ENCODE peak calls at places on chromosome 11, in five cellular contexts. Z, U, W, A and C are unnamed samples.

GRCh38 chr11:131504199-131504949 is 134.0 kb downstream of the NTM start:
- DNase-seq in W (no peak), A (no peak), U (no peak), Z (peak), C (no peak)

GRCh38 chr11:13140028-13140870 is 131.1 kb downstream of the RASSF10 start:
- DNase-seq in A (no peak), W (no peak), Z (peak), U (peak), C (no peak)

GRCh38 chr11:134742956-134743808 is 331.1 kb upstream of the B3GAT1 start:
- DNase-seq in Z (no peak), A (no peak), W (no peak), U (no peak), C (peak)

GRCh38 chr11:45209904-45210699 is 63.7 kb downstream of the PRDM11 start:
- DNase-seq in W (no peak), A (no peak), U (peak), Z (peak), C (peak)

GRCh38 chr11:116460156-116460965 is 312.4 kb downstream of the BUD13 start:
- DNase-seq in U (no peak), A (no peak), Z (no peak), W (no peak), C (no peak)

GRCh38 chr11:121630041-121630440 is 177.3 kb upstream of the SORL1-AS1 start:
- DNase-seq in W (no peak), Z (peak), A (no peak), U (no peak), C (no peak)

GRCh38 chr11:1564535-1565172 is 7.4 kb downstream of the DUSP8 start:
- DNase-seq in A (no peak), Z (peak), U (peak), W (no peak), C (no peak)

GRCh38 chr11:101582242-101583052 is 1.4 kb downstream of the TRPC6 start:
- DNase-seq in W (no peak), U (no peak), Z (no peak), A (no peak), C (no peak)

GRCh38 chr11:132078230-132078629 is 707.8 kb downstream of the NTM start:
- DNase-seq in Z (no peak), W (no peak), U (no peak), A (no peak), C (no peak)

GRCh38 chr11:2195756-2196088 is 24.1 kb upstream of the TH start:
- DNase-seq in Z (no peak), A (no peak), W (no peak), U (no peak), C (no peak)